ENCODE peak calls at places on chromosomes 2 and 18, in five cellular contexts. One of them, this sample, is unnamed.

GRCh38 chr2:40178971-40179370 is 272.9 kb downstream of the SLC8A1 start:
- DNase-seq in Calu3: no peak
- DNase-seq in tibial artery: no peak
- DNase-seq in chondrocyte: no peak
- DNase-seq in AG10803: peak
- DNase-seq in this sample: no peak

GRCh38 chr2:54652540-54652939 is 70.9 kb upstream of the EML6 start:
- DNase-seq in Calu3: no peak
- DNase-seq in tibial artery: no peak
- DNase-seq in chondrocyte: no peak
- DNase-seq in AG10803: no peak
- DNase-seq in this sample: no peak

GRCh38 chr18:12255626-12256026 is 1.5 kb downstream of the CIDEA start:
- DNase-seq in Calu3: no peak
- DNase-seq in tibial artery: no peak
- DNase-seq in chondrocyte: no peak
- DNase-seq in AG10803: peak
- DNase-seq in this sample: no peak

GRCh38 chr18:9971313-9971920 is 57.6 kb downstream of the VAPA start:
- DNase-seq in Calu3: peak
- DNase-seq in tibial artery: peak
- DNase-seq in chondrocyte: no peak
- DNase-seq in AG10803: peak
- DNase-seq in this sample: no peak

GRCh38 chr2:26911911-26912861 is 58.3 kb upstream of the MAPRE3 start:
- DNase-seq in Calu3: no peak
- DNase-seq in tibial artery: no peak
- DNase-seq in chondrocyte: no peak
- DNase-seq in AG10803: peak
- DNase-seq in this sample: no peak

GRCh38 chr2:206783718-206784117 is 18.3 kb downstream of the FASTKD2 start:
- DNase-seq in Calu3: peak
- DNase-seq in tibial artery: no peak
- DNase-seq in chondrocyte: no peak
- DNase-seq in AG10803: no peak
- DNase-seq in this sample: no peak

GRCh38 chr2:72015281-72015680 is 132.4 kb downstream of the CYP26B1 start:
- DNase-seq in Calu3: no peak
- DNase-seq in tibial artery: no peak
- DNase-seq in chondrocyte: no peak
- DNase-seq in AG10803: peak
- DNase-seq in this sample: no peak

GRCh38 chr2:209259767-209260166 is 164.1 kb upstream of the MAP2 start:
- DNase-seq in Calu3: no peak
- DNase-seq in tibial artery: no peak
- DNase-seq in chondrocyte: no peak
- DNase-seq in AG10803: no peak
- DNase-seq in this sample: no peak

GRCh38 chr2:177165731-177166711 is 46.6 kb upstream of the HNRNPA3 start:
- DNase-seq in Calu3: no peak
- DNase-seq in tibial artery: peak
- DNase-seq in chondrocyte: no peak
- DNase-seq in AG10803: peak
- DNase-seq in this sample: no peak

GRCh38 chr18:13051950-13052349 is 60.8 kb downstream of the CEP192 start:
- DNase-seq in Calu3: no peak
- DNase-seq in tibial artery: no peak
- DNase-seq in chondrocyte: no peak
- DNase-seq in AG10803: no peak
- DNase-seq in this sample: peak

GRCh38 chr2:166360426-166360825 is 15.3 kb downstream of the SCN9A start:
- DNase-seq in Calu3: no peak
- DNase-seq in tibial artery: no peak
- DNase-seq in chondrocyte: no peak
- DNase-seq in AG10803: no peak
- DNase-seq in this sample: no peak

GRCh38 chr2:96842600-96842999 is 1.2 kb downstream of the ANKRD23 start:
- DNase-seq in Calu3: no peak
- DNase-seq in tibial artery: no peak
- DNase-seq in chondrocyte: peak
- DNase-seq in AG10803: no peak
- DNase-seq in this sample: no peak

GRCh38 chr2:133532919-133533318 is 35.3 kb downstream of the NCKAP5 start:
- DNase-seq in Calu3: no peak
- DNase-seq in tibial artery: no peak
- DNase-seq in chondrocyte: no peak
- DNase-seq in AG10803: no peak
- DNase-seq in this sample: no peak

GRCh38 chr2:7838636-7839035 is 843.2 kb upstream of the ID2 start:
- DNase-seq in Calu3: no peak
- DNase-seq in tibial artery: no peak
- DNase-seq in chondrocyte: no peak
- DNase-seq in AG10803: no peak
- DNase-seq in this sample: no peak

GRCh38 chr2:20050712-20051517 is 513 bp downstream of the LAPTM4A start:
- DNase-seq in Calu3: peak
- DNase-seq in tibial artery: peak
- DNase-seq in chondrocyte: no peak
- DNase-seq in AG10803: peak
- DNase-seq in this sample: no peak

GRCh38 chr2:217438136-217438535 is 564.7 kb downstream of the TNS1 start:
- DNase-seq in Calu3: no peak
- DNase-seq in tibial artery: no peak
- DNase-seq in chondrocyte: no peak
- DNase-seq in AG10803: no peak
- DNase-seq in this sample: no peak

GRCh38 chr2:96866586-96866985 is 3.3 kb downstream of the SEMA4C start:
- DNase-seq in Calu3: no peak
- DNase-seq in tibial artery: no peak
- DNase-seq in chondrocyte: no peak
- DNase-seq in AG10803: no peak
- DNase-seq in this sample: peak

DNA sequence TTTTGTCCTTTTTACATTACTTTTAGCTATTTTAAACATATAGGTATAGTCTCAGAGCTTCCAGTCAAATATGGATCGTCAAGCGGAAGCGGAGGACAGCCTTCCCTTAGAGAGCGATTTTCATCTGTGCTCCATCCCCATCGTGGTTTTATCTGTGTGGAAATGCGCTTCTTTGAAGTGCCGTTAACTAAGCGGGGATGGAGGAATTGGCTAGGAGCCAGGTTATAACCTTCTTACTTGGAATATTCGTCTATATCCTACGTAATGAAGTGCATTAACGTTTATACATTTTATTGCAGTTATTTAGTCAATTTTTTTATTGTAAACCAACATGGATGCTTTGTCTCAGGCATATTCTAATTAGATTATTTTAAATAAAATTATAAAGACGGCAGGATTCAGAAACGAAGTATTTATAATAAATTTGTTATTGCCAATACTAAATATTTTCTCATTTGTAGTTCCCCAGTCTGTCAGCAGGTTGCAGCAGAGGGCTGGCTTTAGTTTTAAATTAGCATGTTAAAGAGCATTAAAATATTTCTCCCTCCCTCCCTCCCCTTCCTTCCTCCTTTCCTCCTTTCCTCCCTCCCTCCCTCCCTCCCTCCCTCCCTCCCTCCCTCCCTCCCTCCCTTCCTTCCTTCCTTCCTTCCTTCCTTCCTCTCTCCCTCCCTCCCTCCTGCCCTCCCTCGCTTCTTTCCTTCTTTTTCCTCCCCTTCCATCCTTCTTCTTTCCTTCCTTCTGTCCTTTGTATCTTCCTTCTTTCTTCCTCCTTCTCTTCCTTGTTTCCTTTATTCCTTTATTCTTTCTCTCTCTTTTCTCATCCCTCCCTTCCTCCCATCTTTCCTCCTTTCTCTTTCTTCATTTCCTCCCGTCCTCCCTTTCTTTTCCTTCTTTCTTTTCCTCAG is 80.6 kb upstream of the DOCK10 start:
- DNase-seq in Calu3: peak
- DNase-seq in tibial artery: no peak
- DNase-seq in chondrocyte: no peak
- DNase-seq in AG10803: no peak
- DNase-seq in this sample: no peak
- TF ChIP-seq CTCF in Calu3: peak
- TF ChIP-seq CTCF in tibial artery: peak
- TF ChIP-seq CTCF in chondrocyte: peak
- TF ChIP-seq CTCF in AG10803: peak
- TF ChIP-seq CTCF in this sample: peak

GRCh38 chr2:106839849-106840595 is 45.9 kb downstream of the ST6GAL2 start:
- DNase-seq in Calu3: no peak
- DNase-seq in tibial artery: no peak
- DNase-seq in chondrocyte: no peak
- DNase-seq in AG10803: no peak
- DNase-seq in this sample: no peak
- TF ChIP-seq CTCF in Calu3: no peak
- TF ChIP-seq CTCF in tibial artery: peak
- TF ChIP-seq CTCF in chondrocyte: peak
- TF ChIP-seq CTCF in AG10803: no peak
- TF ChIP-seq CTCF in this sample: no peak

DNA sequence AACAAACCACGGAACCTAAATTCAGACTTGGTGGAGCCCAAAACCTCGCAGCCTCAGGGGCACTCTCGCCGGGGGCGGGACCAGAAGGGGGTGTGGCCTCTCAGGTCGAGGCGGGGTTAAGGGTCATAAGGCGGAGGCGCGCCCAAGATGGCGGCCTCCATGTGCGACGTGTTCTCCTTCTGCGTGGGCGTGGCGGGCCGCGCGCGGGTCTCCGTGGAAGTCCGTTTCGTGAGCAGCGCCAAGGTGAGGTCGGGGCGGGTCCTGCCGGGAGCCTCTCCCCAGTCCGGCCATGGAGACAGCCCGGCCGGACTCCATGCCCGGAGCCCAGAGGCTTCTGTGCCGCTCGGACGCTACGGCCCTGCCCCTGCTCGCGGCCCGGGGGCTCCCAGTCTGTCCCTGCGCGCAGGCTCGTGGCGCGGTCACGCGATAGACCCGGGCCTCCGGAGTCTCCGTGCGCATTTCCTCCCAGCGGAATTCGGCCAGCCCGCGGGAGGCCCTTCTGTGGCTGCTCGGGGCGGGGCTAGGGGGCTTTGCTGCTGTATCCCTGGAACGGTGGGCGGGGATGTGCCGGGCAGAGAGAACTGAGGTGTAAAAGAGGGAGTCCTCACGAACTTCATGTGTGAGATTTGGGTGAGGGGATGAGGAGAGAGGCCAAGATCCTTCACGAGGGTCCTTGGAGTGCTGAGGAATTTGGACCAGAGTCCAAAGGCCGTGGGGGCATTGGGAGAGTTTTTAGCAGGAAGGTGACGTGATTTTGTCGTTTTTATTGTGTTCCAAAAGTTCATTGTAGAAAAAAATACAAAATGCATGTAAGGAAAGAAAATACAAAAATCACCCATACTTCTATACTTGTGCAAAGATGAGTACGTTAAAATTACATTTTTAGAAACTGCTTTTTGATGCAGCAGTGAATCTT is at the start of gene SMYD5:
- DNase-seq in Calu3: peak
- DNase-seq in tibial artery: peak
- DNase-seq in chondrocyte: peak
- DNase-seq in AG10803: peak
- DNase-seq in this sample: peak
- TF ChIP-seq CTCF in Calu3: no peak
- TF ChIP-seq CTCF in tibial artery: no peak
- TF ChIP-seq CTCF in chondrocyte: no peak
- TF ChIP-seq CTCF in AG10803: no peak
- TF ChIP-seq CTCF in this sample: no peak

GRCh38 chr2:150133623-150134022 is 353.8 kb downstream of the RND3 start:
- DNase-seq in Calu3: peak
- DNase-seq in tibial artery: no peak
- DNase-seq in chondrocyte: no peak
- DNase-seq in AG10803: peak
- DNase-seq in this sample: no peak
- TF ChIP-seq CTCF in Calu3: no peak
- TF ChIP-seq CTCF in tibial artery: no peak
- TF ChIP-seq CTCF in chondrocyte: no peak
- TF ChIP-seq CTCF in AG10803: no peak
- TF ChIP-seq CTCF in this sample: no peak

GRCh38 chr2:111157798-111158197 is 37.1 kb downstream of the BCL2L11 start:
- DNase-seq in Calu3: no peak
- DNase-seq in tibial artery: no peak
- DNase-seq in chondrocyte: no peak
- DNase-seq in AG10803: no peak
- DNase-seq in this sample: no peak
- TF ChIP-seq CTCF in Calu3: no peak
- TF ChIP-seq CTCF in tibial artery: no peak
- TF ChIP-seq CTCF in chondrocyte: no peak
- TF ChIP-seq CTCF in AG10803: no peak
- TF ChIP-seq CTCF in this sample: no peak

GRCh38 chr2:74414475-74414874 is 6.9 kb downstream of the C2orf81 start:
- DNase-seq in Calu3: no peak
- DNase-seq in tibial artery: no peak
- DNase-seq in chondrocyte: no peak
- DNase-seq in AG10803: no peak
- DNase-seq in this sample: no peak

GRCh38 chr2:74415762-74416395 is 5.5 kb downstream of the C2orf81 start:
- DNase-seq in Calu3: no peak
- DNase-seq in tibial artery: no peak
- DNase-seq in chondrocyte: no peak
- DNase-seq in AG10803: no peak
- DNase-seq in this sample: no peak

GRCh38 chr2:74413001-74413698 is 8.3 kb downstream of the C2orf81 start:
- DNase-seq in Calu3: no peak
- DNase-seq in tibial artery: no peak
- DNase-seq in chondrocyte: no peak
- DNase-seq in AG10803: no peak
- DNase-seq in this sample: no peak

GRCh38 chr2:74416721-74417120 is 4.7 kb downstream of the C2orf81 start:
- DNase-seq in Calu3: no peak
- DNase-seq in tibial artery: no peak
- DNase-seq in chondrocyte: no peak
- DNase-seq in AG10803: no peak
- DNase-seq in this sample: no peak

GRCh38 chr2:74414913-74415761 is 6.3 kb downstream of the C2orf81 start:
- DNase-seq in Calu3: peak
- DNase-seq in tibial artery: peak
- DNase-seq in chondrocyte: no peak
- DNase-seq in AG10803: peak
- DNase-seq in this sample: no peak
- TF ChIP-seq CTCF in Calu3: no peak
- TF ChIP-seq CTCF in tibial artery: peak
- TF ChIP-seq CTCF in chondrocyte: no peak
- TF ChIP-seq CTCF in AG10803: no peak
- TF ChIP-seq CTCF in this sample: peak

GRCh38 chr2:231604685-231605606 is 12.3 kb downstream of the TEX44 start:
- DNase-seq in Calu3: peak
- DNase-seq in tibial artery: peak
- DNase-seq in chondrocyte: peak
- DNase-seq in AG10803: peak
- DNase-seq in this sample: peak
- TF ChIP-seq CTCF in Calu3: no peak
- TF ChIP-seq CTCF in tibial artery: no peak
- TF ChIP-seq CTCF in chondrocyte: peak
- TF ChIP-seq CTCF in AG10803: no peak
- TF ChIP-seq CTCF in this sample: no peak

GRCh38 chr18:67282796-67283195 is 233.7 kb downstream of the DSEL start:
- DNase-seq in Calu3: no peak
- DNase-seq in tibial artery: no peak
- DNase-seq in chondrocyte: no peak
- DNase-seq in AG10803: peak
- DNase-seq in this sample: no peak
- TF ChIP-seq CTCF in Calu3: no peak
- TF ChIP-seq CTCF in tibial artery: no peak
- TF ChIP-seq CTCF in chondrocyte: no peak
- TF ChIP-seq CTCF in AG10803: no peak
- TF ChIP-seq CTCF in this sample: no peak